ENCODE peak calls at places on chromosomes 2 and 18, in eight cellular contexts. P is prostate gland, I is HCT116, T is lung, Z is GM23338, W is upper lobe of left lung, S is colonic mucosa, D is A673. X is an unnamed sample.

GRCh38 chr2:54313147-54313546 is 57.1 kb upstream of the TSPYL6 start:
- DNase-seq in P (no peak), I (no peak), T (no peak), Z (no peak), W (no peak), S (no peak), D (no peak), X (no peak)

GRCh38 chr18:43735570-43735969 is 458.3 kb upstream of the SYT4 start:
- DNase-seq in P (no peak), I (no peak), T (no peak), Z (no peak), W (no peak), S (no peak), D (peak; percentile 2), X (no peak)

GRCh38 chr2:48755473-48755872 is at the start of gene LHCGR:
- DNase-seq in P (no peak), I (no peak), T (no peak), Z (peak; percentile 62), W (peak; percentile 87), S (no peak), D (no peak), X (no peak)

GRCh38 chr2:119721043-119721442 is 38.7 kb upstream of the PTPN4 start:
- DNase-seq in P (no peak), I (no peak), T (no peak), Z (no peak), W (no peak), S (no peak), D (no peak), X (no peak)

GRCh38 chr2:199108056-199108455 is 349.7 kb downstream of the SATB2 start:
- DNase-seq in P (no peak), I (no peak), T (no peak), Z (no peak), W (no peak), S (no peak), D (no peak), X (no peak)

GRCh38 chr2:137638932-137639331 is 325.3 kb upstream of the HNMT start:
- DNase-seq in P (no peak), I (no peak), T (no peak), Z (no peak), W (no peak), S (no peak), D (no peak), X (no peak)

GRCh38 chr2:31877008-31877407 is 133.8 kb downstream of the MEMO1 start:
- DNase-seq in P (no peak), I (no peak), T (no peak), Z (no peak), W (no peak), S (no peak), D (no peak), X (no peak)

GRCh38 chr2:216139884-216140283 is 30.7 kb downstream of the XRCC5 start:
- DNase-seq in P (no peak), I (peak; percentile 21), T (no peak), Z (peak; percentile 64), W (no peak), S (peak; percentile 24), D (peak; percentile 25), X (no peak)

GRCh38 chr2:26607698-26608097 is 33.5 kb downstream of the CIB4 start:
- DNase-seq in P (no peak), I (no peak), T (no peak), Z (no peak), W (no peak), S (no peak), D (no peak), X (peak; percentile 16)

GRCh38 chr18:42578781-42579180 is 536.7 kb downstream of the RIT2 start:
- DNase-seq in P (no peak), I (no peak), T (no peak), Z (no peak), W (no peak), S (no peak), D (no peak), X (no peak)

GRCh38 chr2:54468643-54469042 is 12.5 kb downstream of the SPTBN1 start:
- DNase-seq in P (no peak), I (no peak), T (no peak), Z (no peak), W (no peak), S (no peak), D (peak; percentile 46), X (no peak)

GRCh38 chr2:165536861-165537499 is 67.5 kb downstream of the CSRNP3 start:
- DNase-seq in P (no peak), I (no peak), T (no peak), Z (no peak), W (no peak), S (no peak), D (no peak), X (no peak)

GRCh38 chr2:172207916-172208315 is 105.2 kb upstream of the DLX2 start:
- DNase-seq in P (no peak), I (no peak), T (no peak), Z (no peak), W (no peak), S (no peak), D (no peak), X (no peak)

GRCh38 chr2:219125225-219125885 is 35.3 kb downstream of the NHEJ1 start:
- DNase-seq in P (no peak), I (peak; percentile 94), T (peak; percentile 65), Z (no peak), W (no peak), S (peak; percentile 83), D (no peak), X (peak; percentile 94)

GRCh38 chr18:69686861-69687260 is 260.8 kb downstream of the CD226 start:
- DNase-seq in P (no peak), I (no peak), T (no peak), Z (no peak), W (no peak), S (no peak), D (no peak), X (no peak)

GRCh38 chr2:5560981-5561380 is 131.2 kb upstream of the SOX11 start:
- DNase-seq in P (no peak), I (no peak), T (no peak), Z (no peak), W (no peak), S (no peak), D (no peak), X (peak; percentile 6)

GRCh38 chr2:181311841-181312240 is 145.3 kb upstream of the ITGA4 start:
- DNase-seq in P (no peak), I (no peak), T (no peak), Z (no peak), W (no peak), S (no peak), D (no peak), X (no peak)

GRCh38 chr2:14306268-14306950 is 326.1 kb upstream of the LRATD1 start:
- DNase-seq in P (no peak), I (no peak), T (no peak), Z (no peak), W (no peak), S (no peak), D (no peak), X (no peak)

GRCh38 chr2:181066333-181066732 is 85.9 kb downstream of the UBE2E3 start:
- DNase-seq in P (no peak), I (no peak), T (no peak), Z (peak; percentile 36), W (no peak), S (no peak), D (no peak), X (no peak)

GRCh38 chr2:141381946-141382345 is 748.9 kb downstream of the LRP1B start:
- DNase-seq in P (no peak), I (no peak), T (no peak), Z (no peak), W (no peak), S (no peak), D (no peak), X (no peak)

GRCh38 chr2:171965238-171965637 is 34.5 kb upstream of the METAP1D start:
- DNase-seq in P (no peak), I (no peak), T (no peak), Z (no peak), W (no peak), S (no peak), D (no peak), X (no peak)

GRCh38 chr18:60277855-60278480 is 94.6 kb downstream of the MC4R start:
- DNase-seq in P (no peak), I (no peak), T (no peak), Z (no peak), W (no peak), S (no peak), D (peak; percentile 42), X (no peak)
- H3K4me3 ChIP-seq in P (no peak overlapping the region), I (no peak overlapping the region), T (no peak overlapping the region), Z (no peak overlapping the region), W (no peak overlapping the region), S (no peak overlapping the region), D (no peak overlapping the region), X (no peak overlapping the region)

GRCh38 chr18:63422087-63422861 is at the start of gene VPS4B:
- DNase-seq in P (peak; percentile 99), I (peak; percentile 98), T (peak; percentile 99), Z (peak; percentile 99), W (peak; percentile 100), S (peak; percentile 99), D (peak; percentile 100), X (peak; percentile 100)

GRCh38 chr18:63422862-63423304 is 607 bp upstream of the VPS4B start:
- DNase-seq in P (no peak), I (peak; percentile 18), T (no peak), Z (no peak), W (peak; percentile 91), S (no peak), D (no peak), X (no peak)

GRCh38 chr18:63421514-63421913 is 762 bp downstream of the VPS4B start:
- DNase-seq in P (no peak), I (no peak), T (no peak), Z (no peak), W (no peak), S (peak; percentile 17), D (no peak), X (no peak)
- H3K4me1 ChIP-seq in P (no peaks in the 10 kb centered on the region), I (peaks cover 23% of the 10 kb centered on the region), T (peaks cover 3% of the 10 kb centered on the region), Z (peaks cover 6% of the 10 kb centered on the region), W (peaks cover 20% of the 10 kb centered on the region), S (peaks cover 4% of the 10 kb centered on the region), D (peaks cover 8% of the 10 kb centered on the region), X (peaks cover 15% of the 10 kb centered on the region)

GRCh38 chr2:160920061-160920460 is 240.2 kb upstream of the TANK start:
- DNase-seq in P (no peak), I (no peak), T (no peak), Z (no peak), W (no peak), S (no peak), D (no peak), X (no peak)
- H3K27ac ChIP-seq in P (peak overlapping the region; percentile 9), I (no peak overlapping the region), T (no peak overlapping the region), Z (no peak overlapping the region), W (no peak overlapping the region), S (peak overlapping the region; percentile 29), D (no peak overlapping the region), X (no peak overlapping the region)

DNA sequence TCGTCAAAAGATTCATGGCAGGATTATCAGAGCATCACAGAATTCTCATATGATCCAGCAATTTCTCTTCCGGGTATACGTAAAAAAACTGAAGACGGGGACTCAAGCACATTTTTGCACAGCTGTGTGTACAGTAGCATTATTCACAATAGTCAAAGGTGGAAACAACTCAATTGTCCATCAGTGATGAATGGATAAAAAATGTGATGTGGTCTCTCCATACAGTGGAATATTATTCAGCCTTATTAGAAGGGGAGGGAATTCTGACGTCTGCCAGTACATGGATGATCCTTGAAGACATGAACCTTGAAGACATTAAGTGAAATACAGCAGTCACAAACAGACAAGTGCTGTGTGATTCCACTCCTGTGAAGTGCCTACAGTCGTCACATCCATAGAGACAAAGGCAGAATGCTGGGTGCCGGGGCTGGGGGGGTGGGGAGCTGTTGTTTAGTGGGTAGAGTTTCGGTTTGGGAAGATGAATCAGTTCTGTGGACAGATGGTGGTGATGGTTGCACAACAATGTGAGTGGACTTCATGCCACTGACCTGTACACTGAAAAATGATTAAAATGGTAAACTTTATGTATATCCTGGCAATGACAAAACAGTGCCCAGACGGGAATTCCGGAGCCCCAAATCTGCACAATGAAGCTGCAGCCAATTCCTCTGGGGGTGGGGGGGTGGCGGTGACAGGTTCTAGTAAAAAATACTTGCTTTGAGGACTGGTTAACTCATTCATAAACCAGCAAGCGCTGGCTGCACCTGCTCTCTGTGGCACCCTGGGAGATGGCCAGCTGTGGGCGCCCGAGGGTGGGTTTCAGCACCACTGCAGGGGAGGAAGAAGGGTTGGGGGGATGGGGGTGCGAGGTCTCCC is 82.0 kb upstream of the HPCAL1 start:
- DNase-seq in P (no peak), I (no peak), T (no peak), Z (no peak), W (no peak), S (no peak), D (no peak), X (no peak)
- H3K4me3 ChIP-seq in P (no peak overlapping the region), I (no peak overlapping the region), T (no peak overlapping the region), Z (no peak overlapping the region), W (no peak overlapping the region), S (no peak overlapping the region), D (no peak overlapping the region), X (no peak overlapping the region)